ENCODE peak calls at places on chromosomes 16 and 17, in eight cellular contexts. F, Q, O, A, E, Y, P and L are unnamed samples.

GRCh38 chr17:30336369-30337171 is 2.7 kb upstream of the TMIGD1 start:
- DNase-seq in F (peak; percentile 67), Q (peak; percentile 36), O (peak; percentile 74), A (peak; percentile 88), E (no peak), Y (no peak), P (peak; percentile 43), L (no peak)

GRCh38 chr17:6811520-6811919 is 20.0 kb downstream of the TEKT1 start:
- DNase-seq in F (no peak), Q (no peak), O (no peak), A (no peak), E (no peak), Y (no peak), P (no peak), L (no peak)

GRCh38 chr17:8632087-8632486 is 1.6 kb upstream of the MYH10 start:
- DNase-seq in F (peak; percentile 36), Q (no peak), O (no peak), A (no peak), E (no peak), Y (no peak), P (no peak), L (no peak)

GRCh38 chr17:78716814-78717393 is 65.2 kb downstream of the CYTH1 start:
- DNase-seq in F (peak; percentile 57), Q (peak; percentile 43), O (peak; percentile 81), A (peak; percentile 71), E (peak; percentile 53), Y (peak; percentile 76), P (peak; percentile 46), L (peak; percentile 64)

GRCh38 chr16:86505185-86505898 is 5.0 kb upstream of the FOXF1 start:
- DNase-seq in F (peak; percentile 68), Q (no peak), O (no peak), A (no peak), E (no peak), Y (no peak), P (peak; percentile 35), L (no peak)

GRCh38 chr17:880871-881269 is 98.7 kb downstream of the NXN start:
- DNase-seq in F (no peak), Q (no peak), O (no peak), A (no peak), E (no peak), Y (no peak), P (no peak), L (no peak)

GRCh38 chr17:49994085-49995054 is 654 bp downstream of the DLX3 start:
- DNase-seq in F (peak; percentile 53), Q (no peak), O (no peak), A (no peak), E (no peak), Y (no peak), P (peak; percentile 23), L (no peak)

GRCh38 chr17:14203392-14203791 is 33.3 kb downstream of the CDRT15 start:
- DNase-seq in F (peak; percentile 44), Q (no peak), O (no peak), A (no peak), E (no peak), Y (no peak), P (peak; percentile 14), L (no peak)

GRCh38 chr17:40361925-40362695 is 2.4 kb downstream of the GJD3 start:
- DNase-seq in F (no peak), Q (no peak), O (no peak), A (no peak), E (no peak), Y (no peak), P (no peak), L (no peak)

GRCh38 chr16:85365120-85365519 is 248.0 kb upstream of the GSE1 start:
- DNase-seq in F (no peak), Q (no peak), O (no peak), A (no peak), E (no peak), Y (no peak), P (no peak), L (no peak)

GRCh38 chr17:73770115-73770848 is 126.0 kb upstream of the SDK2 start:
- DNase-seq in F (no peak), Q (peak; percentile 84), O (peak; percentile 74), A (peak; percentile 85), E (peak; percentile 85), Y (peak; percentile 88), P (peak; percentile 2), L (no peak)

GRCh38 chr17:47278561-47278960 is 24.9 kb downstream of the ITGB3 start:
- DNase-seq in F (no peak), Q (no peak), O (no peak), A (no peak), E (no peak), Y (no peak), P (no peak), L (no peak)

GRCh38 chr17:8739104-8739503 is 5.5 kb downstream of the CCDC42 start:
- DNase-seq in F (peak; percentile 89), Q (no peak), O (no peak), A (no peak), E (no peak), Y (no peak), P (no peak), L (no peak)

GRCh38 chr17:44672479-44673093 is 16.3 kb downstream of the MEIOC start:
- DNase-seq in F (peak; percentile 3), Q (peak; percentile 27), O (no peak), A (peak; percentile 42), E (no peak), Y (no peak), P (peak; percentile 78), L (no peak)

GRCh38 chr17:77959216-77959925 is 868 bp downstream of the TNRC6C start:
- DNase-seq in F (peak; percentile 63), Q (peak; percentile 14), O (peak; percentile 21), A (no peak), E (peak; percentile 11), Y (no peak), P (peak; percentile 56), L (peak; percentile 83)

GRCh38 chr17:42679001-42679491 is 2.3 kb upstream of the PLEKHH3 start:
- DNase-seq in F (peak; percentile 63), Q (peak; percentile 45), O (peak; percentile 76), A (peak; percentile 80), E (peak; percentile 52), Y (no peak), P (peak; percentile 64), L (no peak)

GRCh38 chr16:69465083-69465721 is 40.8 kb downstream of the CYB5B start:
- DNase-seq in F (no peak), Q (peak; percentile 69), O (peak; percentile 27), A (peak; percentile 33), E (no peak), Y (no peak), P (peak; percentile 74), L (no peak)

GRCh38 chr17:41464682-41465081 is 2.5 kb downstream of the KRT32 start:
- DNase-seq in F (no peak), Q (peak; percentile 96), O (no peak), A (peak; percentile 50), E (peak; percentile 80), Y (peak; percentile 42), P (peak; percentile 76), L (peak; percentile 72)

GRCh38 chr17:10316986-10317834 is 55.6 kb downstream of the MYH13 start:
- DNase-seq in F (peak; percentile 72), Q (no peak), O (peak; percentile 77), A (peak; percentile 69), E (peak; percentile 78), Y (peak; percentile 75), P (peak; percentile 71), L (peak; percentile 51)

GRCh38 chr16:86946396-86946795 is 368.0 kb downstream of the FOXL1 start:
- DNase-seq in F (no peak), Q (peak; percentile 63), O (no peak), A (peak; percentile 11), E (no peak), Y (no peak), P (peak; percentile 52), L (no peak)

GRCh38 chr17:49240619-49241018 is 10.0 kb upstream of the PHOSPHO1 start:
- DNase-seq in F (no peak), Q (no peak), O (no peak), A (no peak), E (no peak), Y (no peak), P (no peak), L (no peak)

GRCh38 chr16:31134625-31135534 is 647 bp downstream of the PRSS8 start:
- DNase-seq in F (peak; percentile 80), Q (no peak), O (peak; percentile 77), A (no peak), E (no peak), Y (no peak), P (no peak), L (peak; percentile 85)
- H3K4me1 ChIP-seq in F (peaks cover 16% of the 10 kb centered on the region), Q (peaks cover 2% of the 10 kb centered on the region), O (peaks cover 49% of the 10 kb centered on the region), A (peaks cover 31% of the 10 kb centered on the region), E (no peaks in the 10 kb centered on the region), Y (peaks cover 35% of the 10 kb centered on the region), P (peaks cover 16% of the 10 kb centered on the region), L (peaks cover 63% of the 10 kb centered on the region)

DNA sequence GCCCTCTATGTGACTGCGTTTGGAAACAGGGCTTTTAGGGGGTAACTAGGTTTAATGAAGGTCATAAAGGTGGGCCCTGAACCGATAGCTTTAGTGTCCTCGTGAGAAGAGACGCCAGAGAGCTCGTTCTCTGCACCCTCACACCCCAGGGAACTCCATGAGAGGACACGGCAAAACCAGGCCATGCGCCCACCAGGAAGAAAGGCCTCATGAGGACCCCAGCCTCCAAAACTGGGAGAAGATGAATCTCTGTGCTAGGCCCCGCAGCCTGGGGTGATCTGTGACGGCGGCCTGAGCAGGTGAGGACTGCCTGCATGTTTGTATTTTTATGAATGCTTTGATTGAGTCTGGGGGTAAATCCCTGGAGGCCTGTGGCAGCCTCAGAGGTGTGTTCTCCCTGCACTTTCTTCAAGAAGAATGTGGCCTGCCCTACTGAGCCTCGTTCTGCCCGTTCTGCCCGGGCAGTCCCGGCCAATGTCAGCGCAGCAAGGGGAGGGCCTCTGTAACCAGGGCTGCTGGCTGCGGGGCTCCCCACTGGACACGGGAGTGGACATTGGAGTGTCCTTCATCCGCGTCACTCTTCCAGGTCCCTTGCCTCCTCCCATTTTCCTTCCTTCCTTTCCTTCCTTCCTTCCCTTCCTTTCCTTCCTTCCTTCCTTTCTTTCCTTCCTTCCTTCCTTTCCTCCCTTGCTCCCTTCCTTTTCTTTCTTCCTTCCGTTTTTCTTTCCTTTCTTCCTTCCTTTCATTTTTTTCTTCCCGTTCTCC is 6.8 kb upstream of the RNF213 start:
- DNase-seq in F (no peak), Q (no peak), O (no peak), A (no peak), E (no peak), Y (no peak), P (no peak), L (no peak)
- H3K4me1 ChIP-seq in F (no peaks in the 10 kb centered on the region), Q (peaks cover 9% of the 10 kb centered on the region), O (peaks cover 16% of the 10 kb centered on the region), A (peaks cover 64% of the 10 kb centered on the region), E (no peaks in the 10 kb centered on the region), Y (peaks cover 8% of the 10 kb centered on the region), P (peaks cover 15% of the 10 kb centered on the region), L (peaks cover 5% of the 10 kb centered on the region)

GRCh38 chr17:17692353-17693252 is 11.3 kb downstream of the RAI1 start:
- DNase-seq in F (no peak), Q (peak; percentile 48), O (no peak), A (peak; percentile 73), E (no peak), Y (no peak), P (no peak), L (no peak)
- H3K4me1 ChIP-seq in F (peaks cover 42% of the 10 kb centered on the region), Q (peaks cover 24% of the 10 kb centered on the region), O (peaks cover 77% of the 10 kb centered on the region), A (peaks cover 88% of the 10 kb centered on the region), E (no peaks in the 10 kb centered on the region), Y (peaks cover 73% of the 10 kb centered on the region), P (peaks cover 53% of the 10 kb centered on the region), L (peaks cover 47% of the 10 kb centered on the region)

DNA sequence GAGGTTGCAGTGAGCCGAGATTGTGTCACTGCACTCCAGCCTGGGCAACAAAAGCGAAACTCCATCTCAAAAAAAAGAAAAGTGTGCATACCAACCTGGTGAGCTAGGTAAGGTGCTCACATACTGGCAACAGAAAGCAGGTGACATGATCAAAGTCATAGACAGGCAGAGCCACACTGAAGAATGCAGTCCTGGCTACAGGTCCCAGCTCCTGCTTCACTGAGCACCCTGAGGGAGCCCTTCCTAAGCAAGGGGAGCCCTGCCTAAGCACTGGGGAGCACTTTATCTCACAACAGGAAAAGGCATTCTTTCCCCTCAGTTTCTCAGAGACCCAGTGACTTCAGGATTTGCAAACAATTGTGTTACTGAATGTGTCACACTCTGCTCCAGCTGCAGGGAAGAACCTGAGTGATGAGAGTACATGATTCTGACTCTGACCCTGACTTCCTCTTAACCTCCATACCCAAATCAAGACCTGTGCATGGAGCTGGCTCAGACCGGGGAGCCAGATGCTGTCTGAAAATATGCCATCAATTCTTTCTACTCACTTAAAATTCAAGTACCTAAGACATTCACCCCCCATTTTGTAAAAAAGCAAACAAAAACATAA is 40.5 kb downstream of the ANKRD11 start:
- DNase-seq in F (no peak), Q (peak; percentile 45), O (no peak), A (no peak), E (no peak), Y (no peak), P (no peak), L (no peak)
- H3K4me1 ChIP-seq in F (peaks cover 22% of the 10 kb centered on the region), Q (peaks cover 19% of the 10 kb centered on the region), O (peaks cover 55% of the 10 kb centered on the region), A (peaks cover 69% of the 10 kb centered on the region), E (no peaks in the 10 kb centered on the region), Y (peaks cover 94% of the 10 kb centered on the region), P (peaks cover 40% of the 10 kb centered on the region), L (peaks cover 23% of the 10 kb centered on the region)